ENCODE peak calls at places on chromosomes 1 and 21, in six cellular contexts. Z is psoas muscle; E is endothelial cell of umbilical vein; Q is A549; X is K562; U is CD4-positive, alpha-beta T cell. F is an unnamed sample.

GRCh38 chr1:235888119-235888643 is 21.5 kb upstream of the LYST start:
- DNase-seq in Z (no peak), E (no peak), Q (no peak), X (no peak), U (peak; percentile 39), F (no peak)

GRCh38 chr1:110433803-110434202 is 17.1 kb upstream of the PROK1 start:
- DNase-seq in Z (peak; percentile 58), E (no peak), Q (peak; percentile 64), X (peak; percentile 84), U (no peak), F (no peak)

GRCh38 chr1:227816750-227817446 is 1.4 kb downstream of the PRSS38 start:
- DNase-seq in Z (no peak), E (no peak), Q (no peak), X (no peak), U (no peak), F (no peak)

GRCh38 chr1:185368913-185369491 is 52.0 kb upstream of the IVNS1ABP start:
- DNase-seq in Z (no peak), E (no peak), Q (no peak), X (no peak), U (no peak), F (no peak)

GRCh38 chr1:88016947-88017346 is 667.1 kb upstream of the PKN2 start:
- DNase-seq in Z (no peak), E (no peak), Q (no peak), X (no peak), U (no peak), F (no peak)

GRCh38 chr1:31013187-31013864 is 52.2 kb downstream of the PUM1 start:
- DNase-seq in Z (no peak), E (peak; percentile 43), Q (no peak), X (no peak), U (no peak), F (no peak)

GRCh38 chr1:225482489-225482950 is 54.7 kb upstream of the LBR start:
- DNase-seq in Z (no peak), E (no peak), Q (no peak), X (no peak), U (no peak), F (no peak)

GRCh38 chr1:37811027-37811655 is 3.1 kb upstream of the YRDC start:
- DNase-seq in Z (peak; percentile 75), E (peak; percentile 79), Q (peak; percentile 48), X (peak; percentile 67), U (peak; percentile 63), F (peak; percentile 50)

GRCh38 chr1:240823357-240823756 is 211.4 kb upstream of the GREM2 start:
- DNase-seq in Z (no peak), E (no peak), Q (no peak), X (no peak), U (no peak), F (no peak)

GRCh38 chr1:207963429-207964194 is 52.7 kb upstream of the CD34 start:
- DNase-seq in Z (peak; percentile 92), E (peak; percentile 94), Q (peak; percentile 85), X (peak; percentile 100), U (peak; percentile 85), F (peak; percentile 75)

GRCh38 chr21:41777934-41778815 is 11.3 kb upstream of the RIPK4 start:
- DNase-seq in Z (peak; percentile 86), E (peak; percentile 58), Q (no peak), X (peak; percentile 63), U (no peak), F (no peak)

GRCh38 chr1:182330303-182330702 is 61.3 kb downstream of the GLUL start:
- DNase-seq in Z (peak; percentile 51), E (no peak), Q (no peak), X (no peak), U (no peak), F (no peak)

GRCh38 chr21:45154511-45155508 is 80.4 kb downstream of the ADARB1 start:
- DNase-seq in Z (no peak), E (no peak), Q (no peak), X (no peak), U (no peak), F (peak; percentile 18)

GRCh38 chr1:212234431-212235298 is 50.5 kb upstream of the PPP2R5A start:
- DNase-seq in Z (peak; percentile 26), E (peak; percentile 71), Q (peak; percentile 81), X (peak; percentile 77), U (no peak), F (no peak)

GRCh38 chr1:18618546-18619466 is 11.8 kb upstream of the PAX7 start:
- DNase-seq in Z (no peak), E (no peak), Q (peak; percentile 68), X (no peak), U (no peak), F (no peak)

GRCh38 chr1:175262646-175263045 is 70.1 kb upstream of the KIAA0040 start:
- DNase-seq in Z (no peak), E (no peak), Q (no peak), X (no peak), U (no peak), F (no peak)

GRCh38 chr21:26847951-26848350 is 2.7 kb upstream of the ADAMTS1 start:
- DNase-seq in Z (no peak), E (no peak), Q (no peak), X (no peak), U (no peak), F (no peak)

GRCh38 chr1:15994590-15995351 is 9.3 kb upstream of the SRARP start:
- DNase-seq in Z (peak; percentile 68), E (peak; percentile 71), Q (peak; percentile 64), X (peak; percentile 65), U (no peak), F (no peak)

GRCh38 chr1:216388558-216388957 is 34.7 kb downstream of the USH2A start:
- DNase-seq in Z (no peak), E (no peak), Q (no peak), X (no peak), U (no peak), F (no peak)

DNA sequence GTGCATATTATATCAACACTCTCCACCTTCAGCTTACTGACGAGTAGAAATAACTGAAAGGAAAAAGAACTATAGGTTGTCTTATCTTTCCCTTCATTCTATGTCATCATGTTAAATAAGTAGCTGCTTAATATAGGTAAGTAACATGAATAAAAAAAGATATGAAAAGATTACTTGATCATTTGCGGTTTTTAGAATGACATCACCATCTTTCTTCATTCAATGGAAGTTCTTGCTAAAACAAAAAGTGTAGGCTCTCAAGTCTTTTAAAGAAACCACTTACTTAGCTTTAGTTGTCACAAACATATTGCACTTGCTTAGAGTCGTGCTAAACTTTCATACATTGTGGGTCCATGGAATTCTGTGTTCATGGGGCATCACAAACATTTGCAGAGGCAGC is 331.1 kb upstream of the DEPDC1 start:
- DNase-seq in Z (no peak), E (no peak), Q (no peak), X (no peak), U (no peak), F (no peak)
- H3K9me3 ChIP-seq in Z (peaks cover 11% of the 10 kb centered on the region), E (no peaks in the 10 kb centered on the region), Q (no peaks in the 10 kb centered on the region), X (peaks cover 3% of the 10 kb centered on the region), U (peaks cover 9% of the 10 kb centered on the region), F (no peaks in the 10 kb centered on the region)

GRCh38 chr1:243582321-243582720 is 267.7 kb downstream of the AKT3 start:
- DNase-seq in Z (no peak), E (peak; percentile 12), Q (no peak), X (no peak), U (no peak), F (no peak)
- H3K9me3 ChIP-seq in Z (peaks cover 22% of the 10 kb centered on the region), E (no peaks in the 10 kb centered on the region), Q (peaks cover 34% of the 10 kb centered on the region), X (no peaks in the 10 kb centered on the region), U (peaks cover 20% of the 10 kb centered on the region), F (no peaks in the 10 kb centered on the region)

GRCh38 chr1:2802421-2802961 is 998 bp upstream of the TTC34 start:
- DNase-seq in Z (peak; percentile 3), E (no peak), Q (no peak), X (no peak), U (no peak), F (no peak)

GRCh38 chr1:2803086-2803930 is 1.8 kb upstream of the TTC34 start:
- DNase-seq in Z (peak; percentile 5), E (no peak), Q (no peak), X (no peak), U (no peak), F (no peak)

GRCh38 chr1:2804628-2805351 is 3.3 kb upstream of the TTC34 start:
- DNase-seq in Z (peak; percentile 6), E (no peak), Q (no peak), X (no peak), U (no peak), F (no peak)

GRCh38 chr1:2805801-2806430 is 4.4 kb upstream of the TTC34 start:
- DNase-seq in Z (peak; percentile 11), E (no peak), Q (no peak), X (no peak), U (no peak), F (no peak)

DNA sequence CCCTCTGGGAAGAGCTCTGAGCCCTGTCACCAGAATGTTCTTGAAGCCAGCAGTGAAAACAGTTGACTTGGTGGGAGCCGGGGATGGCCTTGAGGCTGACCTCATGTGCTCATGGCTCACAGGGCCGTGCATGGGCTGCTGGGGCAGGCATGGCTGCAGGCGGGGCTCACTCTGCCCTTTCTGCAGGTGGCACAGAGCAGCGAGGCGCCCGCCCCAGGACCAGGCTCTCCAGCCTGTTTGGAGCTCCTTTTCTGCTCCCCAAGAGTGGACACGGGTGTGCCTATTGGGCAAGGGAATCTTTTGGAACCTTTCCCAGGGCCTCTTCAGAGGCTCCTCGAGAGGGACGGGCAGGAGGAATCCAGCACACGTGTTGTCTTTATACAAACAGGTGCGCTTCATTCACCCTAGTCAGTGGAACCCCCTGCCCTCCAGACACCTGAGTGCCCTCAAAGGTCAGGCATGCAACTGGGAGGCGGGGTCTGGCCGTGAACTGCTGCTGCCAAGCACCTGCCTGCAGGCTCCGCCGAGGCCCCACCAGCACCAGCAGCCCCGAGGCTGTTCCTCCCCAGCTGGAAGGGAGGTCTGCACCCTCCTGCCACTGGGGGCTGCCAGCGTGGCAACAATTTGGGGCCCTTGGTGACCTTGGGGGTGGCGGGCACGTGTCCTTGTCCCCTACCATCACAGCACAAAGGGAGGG is 2.6 kb upstream of the TTC34 start:
- DNase-seq in Z (no peak), E (no peak), Q (no peak), X (no peak), U (no peak), F (peak; percentile 3)
- H3K9me3 ChIP-seq in Z (no peaks in the 10 kb centered on the region), E (no peaks in the 10 kb centered on the region), Q (no peaks in the 10 kb centered on the region), X (no peaks in the 10 kb centered on the region), U (no peaks in the 10 kb centered on the region), F (no peaks in the 10 kb centered on the region)

DNA sequence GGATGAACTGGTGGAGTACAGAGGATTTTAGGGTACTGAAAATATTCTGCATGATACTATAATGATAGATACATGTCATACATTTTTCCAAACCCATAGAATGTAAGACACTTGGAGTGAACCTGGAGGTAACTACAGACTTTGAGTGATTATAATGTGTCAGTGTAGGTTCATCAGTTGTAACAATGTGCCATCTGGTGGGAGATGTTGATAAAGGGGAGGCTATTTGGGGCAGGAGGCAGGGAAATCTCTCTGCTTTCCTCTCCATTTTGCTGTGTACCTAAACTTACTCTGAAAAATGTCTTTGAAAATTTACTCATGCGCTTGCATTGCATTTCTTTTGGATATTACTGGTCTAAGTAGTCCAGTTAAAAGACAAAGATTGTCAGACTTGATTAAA is 35.2 kb downstream of the PTBP2 start:
- DNase-seq in Z (no peak), E (no peak), Q (no peak), X (no peak), U (no peak), F (no peak)
- H3K9me3 ChIP-seq in Z (no peaks in the 10 kb centered on the region), E (no peaks in the 10 kb centered on the region), Q (peaks cover 4% of the 10 kb centered on the region), X (peaks cover 2% of the 10 kb centered on the region), U (no peaks in the 10 kb centered on the region), F (no peaks in the 10 kb centered on the region)

GRCh38 chr1:104856518-104856917 is 1106.8 kb downstream of the AMY1C start:
- DNase-seq in Z (no peak), E (no peak), Q (no peak), X (no peak), U (no peak), F (no peak)
- H3K9me3 ChIP-seq in Z (no peaks in the 10 kb centered on the region), E (no peaks in the 10 kb centered on the region), Q (no peaks in the 10 kb centered on the region), X (no peaks in the 10 kb centered on the region), U (no peaks in the 10 kb centered on the region), F (peaks cover 3% of the 10 kb centered on the region)

F was measured in T-helper 17 cell.